ENCODE peak calls at places on chromosome 10, in seven cellular contexts. D, L, H, R, Z, S and G are unnamed samples.
A peak's percentile ranks its signal among the peaks of the same experiment; 100 is the strongest.

GRCh38 chr10:131162211-131162610 is 149.3 kb downstream of the TCERG1L start:
- DNase-seq in S (no peak), R (no peak), L (no peak), H (no peak), Z (no peak), D (no peak), G (no peak)

GRCh38 chr10:16809074-16809718 is 8.0 kb downstream of the RSU1 start:
- DNase-seq in R (peak; percentile 29), H (peak; percentile 47), Z (no peak), D (no peak), L (peak; percentile 31), S (peak; percentile 54), G (no peak)

GRCh38 chr10:13331641-13332040 is 16.5 kb downstream of the SEPHS1 start:
- DNase-seq in H (no peak), S (no peak), D (no peak), Z (no peak), L (no peak), R (no peak), G (no peak)

GRCh38 chr10:48632166-48632565 is 27.3 kb upstream of the ARHGAP22 start:
- DNase-seq in R (no peak), H (no peak), S (no peak), L (no peak), D (no peak), Z (no peak), G (no peak)

GRCh38 chr10:49621561-49621960 is 7.7 kb downstream of the CHAT start:
- DNase-seq in Z (no peak), D (no peak), H (no peak), L (no peak), S (no peak), R (no peak), G (no peak)

GRCh38 chr10:65566906-65567305 is 1358.9 kb upstream of the LRRTM3 start:
- DNase-seq in R (no peak), D (no peak), Z (no peak), H (no peak), L (no peak), S (no peak), G (no peak)

GRCh38 chr10:89301231-89301630 is 615 bp upstream of the IFIT2 start:
- DNase-seq in H (no peak), D (no peak), S (no peak), L (no peak), R (no peak), Z (no peak), G (no peak)

GRCh38 chr10:110032801-110033723 is 25.3 kb downstream of the ADD3 start:
- DNase-seq in Z (no peak), S (peak; percentile 30), R (no peak), D (no peak), L (no peak), H (no peak), G (no peak)

GRCh38 chr10:11824376-11824775 is 1.2 kb downstream of the PROSER2 start:
- DNase-seq in R (peak; percentile 36), D (no peak), Z (no peak), H (no peak), S (no peak), L (no peak), G (no peak)

GRCh38 chr10:45315508-45315907 is at the start of gene OR13A1:
- DNase-seq in L (no peak), Z (no peak), D (no peak), R (no peak), H (no peak), S (no peak), G (no peak)

DNA sequence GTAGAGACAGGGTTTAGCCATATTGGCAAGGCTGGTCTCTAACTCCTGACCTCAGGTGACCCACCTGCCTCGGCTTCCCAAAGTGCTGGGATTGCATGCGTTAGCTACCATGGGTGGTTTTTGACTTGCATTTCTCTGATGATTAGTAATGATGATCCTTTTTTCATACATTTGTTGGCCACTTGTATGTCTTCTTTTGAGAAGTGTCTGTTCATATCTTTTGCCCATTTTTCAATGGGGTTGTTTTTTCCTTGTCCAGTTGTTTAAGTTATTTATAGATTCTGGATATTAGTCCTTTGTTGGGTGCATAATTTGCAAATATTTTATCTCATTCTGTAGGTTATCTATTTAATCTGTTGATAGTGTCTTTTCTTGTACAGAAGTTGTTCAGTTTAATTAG is 4.3 kb upstream of the OR13A1 start:
- DNase-seq in L (no peak), D (no peak), R (no peak), H (no peak), Z (no peak), S (no peak), G (no peak)
- H3K9me3 ChIP-seq in L (no peaks in the 10 kb centered on the region), D (no peaks in the 10 kb centered on the region), R (no peaks in the 10 kb centered on the region), H (no peaks in the 10 kb centered on the region), Z (no peaks in the 10 kb centered on the region), S (no peaks in the 10 kb centered on the region), G (no peaks in the 10 kb centered on the region)

DNA sequence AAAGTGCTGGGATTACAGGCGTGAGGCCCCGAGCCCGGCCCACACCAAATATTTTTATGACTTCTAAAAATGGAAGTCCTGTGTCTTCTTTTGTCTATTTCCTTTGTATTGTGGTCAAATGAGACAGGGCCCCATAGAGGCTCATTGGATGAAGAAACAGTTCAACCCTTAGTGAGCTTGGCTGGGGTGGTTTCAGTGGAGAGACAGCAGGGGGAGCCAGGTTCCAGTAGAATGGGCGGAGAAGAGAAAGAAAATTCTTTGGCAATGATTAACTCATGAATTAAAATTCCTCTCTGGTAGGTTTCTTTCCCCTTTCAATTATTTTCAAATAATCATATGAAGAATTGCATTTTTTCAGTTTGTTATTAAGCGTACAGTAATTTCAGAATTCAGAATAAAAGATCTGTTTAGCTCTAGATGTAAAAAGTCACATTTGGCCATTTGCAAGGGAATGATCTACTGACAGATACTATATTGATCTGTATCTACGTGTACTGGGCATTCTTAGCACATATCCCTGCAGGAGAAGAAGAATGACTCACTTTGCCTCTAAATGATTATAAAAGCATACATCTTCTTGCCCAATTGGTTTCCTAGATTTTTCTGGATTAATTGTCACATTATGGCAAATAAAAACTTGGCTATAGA is 43.2 kb downstream of the PNLIPRP3 start:
- DNase-seq in L (peak; percentile 33), Z (no peak), S (peak; percentile 30), D (peak; percentile 21), H (peak; percentile 8), R (peak; percentile 20), G (no peak)
- TF ChIP-seq YY1 in L (peak; percentile 21), Z (no peak), S (no peak), D (no peak), H (no peak), R (no peak), G (no peak)

DNA sequence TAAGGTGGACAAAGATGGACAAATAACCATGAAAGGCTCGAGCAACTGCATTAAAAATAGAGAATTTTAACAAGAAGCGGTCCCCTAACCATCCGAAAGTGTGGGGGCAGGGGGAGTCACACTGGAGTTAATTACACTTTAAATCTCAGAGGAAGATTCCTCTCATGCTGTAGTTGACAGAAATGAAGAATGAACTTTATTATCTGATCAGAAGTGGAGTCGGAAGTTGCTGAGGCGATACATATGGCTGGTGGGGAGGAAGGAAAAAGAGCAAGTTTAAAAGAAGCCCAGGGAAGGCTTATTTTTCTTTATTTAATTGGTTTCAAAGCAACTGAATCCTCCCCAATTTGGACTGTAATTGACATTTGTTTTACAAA is 102.3 kb upstream of the FAM171A1 start:
- DNase-seq in S (no peak), H (no peak), D (no peak), L (no peak), Z (no peak), R (no peak), G (no peak)
- H3K4me1 ChIP-seq in S (no peaks in the 10 kb centered on the region), H (no peaks in the 10 kb centered on the region), D (peaks cover 1% of the 10 kb centered on the region), L (no peaks in the 10 kb centered on the region), Z (no peaks in the 10 kb centered on the region), R (no peaks in the 10 kb centered on the region), G (peaks cover 8% of the 10 kb centered on the region)

DNA sequence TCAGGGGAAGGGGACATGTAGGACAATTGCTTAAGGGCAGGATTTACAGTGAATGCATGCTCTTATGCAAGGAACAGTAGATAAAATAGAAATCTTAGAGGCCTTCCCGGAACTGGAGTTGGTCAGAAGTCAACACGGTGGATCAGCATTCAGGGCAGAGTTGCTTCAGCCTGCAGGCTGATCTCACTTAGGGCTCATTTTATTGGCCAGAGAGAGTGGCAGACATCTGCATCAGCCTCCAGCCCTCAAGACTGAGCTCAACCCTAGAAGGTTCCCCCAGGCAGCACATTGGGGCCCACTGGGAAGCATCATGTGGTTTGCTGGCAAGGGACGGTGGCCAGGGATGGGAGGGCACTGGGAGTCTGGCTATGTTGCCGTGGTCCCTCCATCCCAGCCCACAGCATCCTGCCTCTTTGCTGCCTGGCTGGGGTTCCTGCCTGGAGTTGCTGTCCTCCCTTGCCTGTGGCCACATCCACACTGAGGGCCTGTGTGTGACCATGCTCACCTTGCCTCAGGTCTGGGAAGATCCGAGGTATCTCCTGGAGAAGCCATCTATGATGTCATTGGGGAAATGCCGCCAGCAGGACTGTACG is 13.0 kb downstream of the SCART1 start:
- DNase-seq in S (no peak), Z (no peak), D (no peak), R (no peak), L (no peak), H (no peak), G (no peak)
- H3K9me3 ChIP-seq in S (no peaks in the 10 kb centered on the region), Z (no peaks in the 10 kb centered on the region), D (peaks cover 67% of the 10 kb centered on the region), R (no peaks in the 10 kb centered on the region), L (no peaks in the 10 kb centered on the region), H (no peaks in the 10 kb centered on the region), G (no peaks in the 10 kb centered on the region)

GRCh38 chr10:78866731-78867554 is 201.8 kb upstream of the ZMIZ1 start:
- DNase-seq in Z (no peak), H (no peak), L (no peak), D (no peak), S (peak; percentile 61), R (no peak), G (no peak)

GRCh38 chr10:78864761-78865517 is 203.8 kb upstream of the ZMIZ1 start:
- DNase-seq in Z (no peak), H (no peak), L (no peak), R (no peak), D (no peak), S (no peak), G (no peak)

GRCh38 chr10:78865931-78866717 is 202.6 kb upstream of the ZMIZ1 start:
- DNase-seq in D (no peak), S (no peak), Z (no peak), L (no peak), H (no peak), R (no peak), G (no peak)

GRCh38 chr10:78863601-78864239 is 205.0 kb upstream of the ZMIZ1 start:
- DNase-seq in H (no peak), L (no peak), Z (no peak), R (no peak), S (peak; percentile 83), D (no peak), G (no peak)

GRCh38 chr10:78865518-78865835 is 203.3 kb upstream of the ZMIZ1 start:
- DNase-seq in Z (no peak), D (no peak), R (no peak), H (no peak), S (no peak), L (no peak), G (no peak)
- TF ChIP-seq YY1 in Z (no peak), D (no peak), R (no peak), H (no peak), S (no peak), L (no peak), G (no peak)

GRCh38 chr10:95542330-95542729 is 18.8 kb downstream of the SORBS1 start:
- DNase-seq in L (no peak), H (no peak), D (no peak), Z (no peak), R (no peak), S (no peak), G (no peak)
- H3K4me1 ChIP-seq in L (peaks cover 9% of the 10 kb centered on the region), H (peaks cover 36% of the 10 kb centered on the region), D (peaks cover 7% of the 10 kb centered on the region), Z (no peaks in the 10 kb centered on the region), R (peaks cover 100% of the 10 kb centered on the region), S (no peaks in the 10 kb centered on the region), G (peaks cover 4% of the 10 kb centered on the region)